ENCODE peak calls at places on chromosomes 12 and 14, in four cellular contexts. G is H1; O is MM.1S; M is activated CD4-positive, alpha-beta T cell treated with anti-CD3 and anti-CD28 coated beads, Interleukin-2, amount 50 U/mL, for 1 hour. I is an unnamed sample.

GRCh38 chr12:66587912-66588311 is 91.0 kb downstream of the GRIP1 start:
- DNase-seq in O (peak), M (no peak), G (no peak), I (no peak)

GRCh38 chr12:87981495-87981894 is 47.7 kb downstream of the C12orf50 start:
- DNase-seq in G (no peak), M (no peak), O (no peak), I (no peak)

GRCh38 chr12:78183854-78184253 is 353.2 kb downstream of the NAV3 start:
- DNase-seq in G (no peak), M (no peak), O (peak), I (no peak)

GRCh38 chr14:42407153-42407552 is 800.5 kb downstream of the LRFN5 start:
- DNase-seq in O (peak), M (no peak), G (no peak), I (no peak)

GRCh38 chr14:24132061-24132685 is 1.7 kb downstream of the FITM1 start:
- DNase-seq in G (no peak), O (no peak), M (peak), I (peak)

GRCh38 chr12:41965996-41966395 is 178.7 kb downstream of the GXYLT1 start:
- DNase-seq in M (no peak), G (no peak), O (no peak), I (no peak)

GRCh38 chr12:118682656-118683055 is 298.7 kb upstream of the SRRM4 start:
- DNase-seq in G (no peak), M (no peak), O (no peak), I (no peak)

GRCh38 chr14:64708148-64709004 is 4.2 kb downstream of the PLEKHG3 start:
- DNase-seq in O (no peak), M (no peak), G (peak), I (no peak)

GRCh38 chr12:25456474-25456873 is 96.6 kb downstream of the LMNTD1 start:
- DNase-seq in O (no peak), M (no peak), G (no peak), I (no peak)

GRCh38 chr12:72271741-72272661 is at the start of gene TRHDE:
- DNase-seq in O (no peak), M (no peak), G (peak), I (no peak)

GRCh38 chr12:104593482-104593881 is 136.7 kb downstream of the CHST11 start:
- DNase-seq in O (no peak), G (no peak), M (no peak), I (no peak)

GRCh38 chr12:1117970-1118563 is 127.0 kb downstream of the ERC1 start:
- DNase-seq in G (peak), O (peak), M (peak), I (peak)

GRCh38 chr14:53534841-53535240 is 381.7 kb upstream of the DDHD1 start:
- DNase-seq in O (no peak), G (no peak), M (no peak), I (no peak)

I was measured in CD4-positive, CD25-positive, alpha-beta regulatory T cell.